ENCODE peak calls at places on chromosomes 11 and 22, in four cellular contexts. X is gastrocnemius medialis, B is WTC11, N is HS-5. M is an unnamed sample.

GRCh38 chr11:119369035-119369925 is 12.2 kb downstream of the USP2 start:
- DNase-seq in X (peak; percentile 75), B (no peak), N (no peak), M (no peak)

GRCh38 chr11:77173494-77173893 is 45.4 kb downstream of the MYO7A start:
- DNase-seq in X (no peak), B (no peak), N (no peak), M (no peak)

GRCh38 chr11:74671520-74672196 is 59.6 kb downstream of the CHRDL2 start:
- DNase-seq in X (no peak), B (no peak), N (peak; percentile 64), M (no peak)

GRCh38 chr11:64238076-64238475 is 2.8 kb upstream of the FKBP2 start:
- DNase-seq in X (no peak), B (no peak), N (no peak), M (no peak)

GRCh38 chr22:46622081-46622521 is 1.9 kb downstream of the GRAMD4 start:
- DNase-seq in X (no peak), B (no peak), N (no peak), M (no peak)

GRCh38 chr22:23292453-23293350 is 112.4 kb downstream of the BCR start:
- DNase-seq in X (no peak), B (no peak), N (no peak), M (no peak)

GRCh38 chr11:108965602-108966001 is 300.7 kb downstream of the DDX10 start:
- DNase-seq in X (no peak), B (no peak), N (no peak), M (no peak)

GRCh38 chr11:28938091-28938490 is 829.9 kb downstream of the METTL15 start:
- DNase-seq in X (no peak), B (no peak), N (no peak), M (no peak)

GRCh38 chr22:25091449-25091848 is 108.2 kb upstream of the CRYBB3 start:
- DNase-seq in X (no peak), B (no peak), N (no peak), M (no peak)

GRCh38 chr11:18798941-18799469 is 7.4 kb upstream of the PTPN5 start:
- DNase-seq in X (no peak), B (no peak), N (no peak), M (no peak)

GRCh38 chr22:33841281-33842005 is 78.8 kb downstream of the LARGE1 start:
- DNase-seq in X (no peak), B (no peak), N (no peak), M (no peak)

GRCh38 chr11:67006029-67006884 is 16.7 kb upstream of the SYT12 start:
- DNase-seq in X (peak; percentile 10), B (peak; percentile 69), N (no peak), M (peak; percentile 91)

GRCh38 chr22:17869285-17870096 is 95.2 kb upstream of the BID start:
- DNase-seq in X (no peak), B (no peak), N (no peak), M (no peak)

GRCh38 chr11:68974421-68975194 is 6.2 kb downstream of the MRGPRD start:
- DNase-seq in X (no peak), B (peak; percentile 19), N (no peak), M (peak; percentile 69)

GRCh38 chr22:20319041-20319744 is 667 bp downstream of the DGCR6L start:
- DNase-seq in X (no peak), B (peak; percentile 38), N (no peak), M (peak; percentile 39)

GRCh38 chr22:40058265-40058664 is 63.5 kb downstream of the FAM83F start:
- DNase-seq in X (peak; percentile 39), B (no peak), N (no peak), M (no peak)

GRCh38 chr11:61362542-61362875 is 335 bp downstream of the TMEM138 start:
- DNase-seq in X (peak; percentile 8), B (no peak), N (no peak), M (peak; percentile 36)

GRCh38 chr11:827146-827860 is 416 bp upstream of the CRACR2B start:
- DNase-seq in X (no peak), B (peak; percentile 77), N (no peak), M (no peak)

GRCh38 chr11:35163209-35163608 is 24.2 kb downstream of the CD44 start:
- DNase-seq in X (no peak), B (no peak), N (peak; percentile 35), M (no peak)

M was measured in iPS-NIHi11.